ENCODE peak calls at places on chromosomes 4 and X, in nine cellular contexts. A is iris pigment epithelial cell; C is stimulated activated CD4-positive, alpha-beta T cell treated with anti-CD3 and anti-CD28 coated beads, Interleukin-15, amount 100 ng/mL, for 1 hour; N is head of caudate nucleus; Z is T-helper 9 cell; S is nephron progenitor cell; W is HCT116; O is progenitor cell of endocrine pancreas; K is activated naive CD8-positive, alpha-beta T cell treated with anti-CD3 and anti-CD28 coated beads, Interleukin-2, amount 10 ng/mL, durations not matched to agents 7 days and 5 days. L is an unnamed sample.

GRCh38 chr4:36493240-36493639 is 211.8 kb downstream of the DTHD1 start:
- DNase-seq in A (no peak), C (no peak), N (no peak), Z (no peak), S (no peak), W (no peak), O (no peak), K (no peak), L (no peak)

GRCh38 chr4:35538807-35539206 is 705.5 kb downstream of the ARAP2 start:
- DNase-seq in A (no peak), C (no peak), N (no peak), Z (no peak), S (no peak), W (peak), O (no peak), K (no peak), L (no peak)

GRCh38 chrX:111095974-111096870 is at the start of gene PAK3:
- DNase-seq in A (peak), C (no peak), N (peak), Z (peak), S (peak), W (no peak), O (peak), K (peak), L (peak)

GRCh38 chrX:10450229-10450958 is 170.0 kb downstream of the MID1 start:
- DNase-seq in A (peak), C (no peak), N (no peak), Z (no peak), S (no peak), W (no peak), O (no peak), K (no peak), L (no peak)

GRCh38 chr4:115609631-115610030 is 496.2 kb upstream of the NDST4 start:
- DNase-seq in A (no peak), C (no peak), N (no peak), Z (no peak), S (no peak), W (no peak), O (no peak), K (no peak), L (no peak)

GRCh38 chr4:141213550-141213991 is 7.1 kb upstream of the ZNF330 start:
- DNase-seq in A (no peak), C (no peak), N (no peak), Z (no peak), S (no peak), W (no peak), O (no peak), K (no peak), L (no peak)

GRCh38 chr4:187268940-187269339 is 545.3 kb upstream of the FAT1 start:
- DNase-seq in A (peak), C (no peak), N (no peak), Z (no peak), S (no peak), W (no peak), O (no peak), K (no peak), L (no peak)

GRCh38 chr4:145681518-145681917 is 1.6 kb downstream of the C4orf51 start:
- DNase-seq in A (no peak), C (no peak), N (no peak), Z (no peak), S (no peak), W (no peak), O (no peak), K (no peak), L (no peak)

GRCh38 chr4:160026720-160027119 is 923.8 kb downstream of the RAPGEF2 start:
- DNase-seq in A (peak), C (no peak), N (no peak), Z (no peak), S (no peak), W (peak), O (no peak), K (no peak), L (no peak)

L was measured in NCI-H1930.